ENCODE peak calls at places on chromosomes 16 and 17, in six cellular contexts. Q, E, C, N, J and S are unnamed samples. For H3K36me3 and H3K4me1, the result is how much of the 10 kb centered on the place peaks cover.

GRCh38 chr17:46964315-46965265 is 14.5 kb downstream of the RPRML start:
- DNase-seq in E (peak), C (no peak), Q (no peak), J (no peak), N (no peak), S (no peak)

GRCh38 chr17:7217113-7217987 is 2.3 kb downstream of the DLG4 start:
- DNase-seq in Q (peak), J (peak), C (peak), N (peak), E (peak), S (no peak)

GRCh38 chr16:23128056-23128455 is 21.2 kb downstream of the USP31 start:
- DNase-seq in C (no peak), N (no peak), E (no peak), Q (no peak), J (no peak), S (no peak)

GRCh38 chr16:3465911-3466584 is 22.6 kb downstream of the NAA60 start:
- DNase-seq in Q (no peak), N (no peak), C (no peak), E (no peak), J (no peak), S (no peak)

GRCh38 chr17:45127583-45128300 is 4.6 kb downstream of the PLCD3 start:
- DNase-seq in Q (peak), E (peak), C (no peak), N (peak), J (peak), S (no peak)

GRCh38 chr17:17344507-17345293 is 41.5 kb downstream of the NT5M start:
- DNase-seq in E (no peak), N (no peak), C (no peak), J (no peak), Q (peak), S (no peak)

GRCh38 chr17:29707212-29707571 is 84.5 kb upstream of the CORO6 start:
- DNase-seq in J (no peak), C (no peak), E (no peak), Q (no peak), N (no peak), S (no peak)

GRCh38 chr17:62963296-62963695 is 2.7 kb upstream of the TANC2 start:
- DNase-seq in Q (no peak), N (peak), E (no peak), C (no peak), J (no peak), S (no peak)

GRCh38 chr17:77724876-77725615 is 233.5 kb upstream of the TNRC6C start:
- DNase-seq in N (no peak), C (peak), J (no peak), Q (no peak), E (no peak), S (no peak)

GRCh38 chr17:28950752-28951427 is 428 bp downstream of the PHF12 start:
- DNase-seq in N (no peak), E (no peak), C (no peak), Q (no peak), J (no peak), S (no peak)

GRCh38 chr16:21233045-21233520 is 416 bp upstream of the ANKS4B start:
- DNase-seq in J (no peak), N (no peak), E (no peak), Q (no peak), C (no peak), S (no peak)

DNA sequence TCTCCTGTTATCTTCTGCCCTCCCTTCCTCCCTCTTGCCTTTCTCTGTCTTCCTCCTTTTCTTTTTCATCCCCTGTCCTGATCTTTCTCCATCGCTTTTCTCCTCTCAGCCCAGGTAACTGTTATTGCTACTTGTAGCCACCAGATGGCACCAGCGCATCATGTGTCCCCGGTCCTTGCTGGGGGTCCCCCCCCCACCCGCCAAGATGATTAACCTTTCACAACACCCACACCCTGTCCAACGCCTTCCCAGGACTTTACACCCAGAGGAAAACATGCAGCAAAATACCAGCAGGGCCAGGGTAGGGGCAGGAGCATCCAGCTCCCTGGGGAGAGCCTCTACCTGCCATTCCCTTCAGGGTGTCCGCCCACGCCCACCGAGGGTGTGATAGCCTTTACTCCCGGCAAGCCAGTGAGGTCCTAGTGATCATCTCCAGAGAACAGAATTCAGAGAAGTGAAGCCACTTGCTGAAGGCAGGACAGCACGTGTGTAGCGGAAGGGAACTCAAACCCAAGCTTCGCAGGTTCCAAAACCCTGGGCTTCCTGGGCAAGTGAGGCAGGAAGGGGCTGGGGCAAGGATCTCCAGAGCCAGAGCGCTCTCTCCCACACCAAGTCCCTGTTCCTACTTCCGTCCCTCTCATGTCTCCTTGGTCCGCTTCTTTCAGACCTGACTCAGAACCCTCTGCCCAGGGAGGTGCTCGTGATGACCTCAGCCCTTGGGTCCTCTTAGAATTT is 13.4 kb upstream of the TAC4 start:
- DNase-seq in C (peak), E (no peak), J (peak), N (no peak), Q (peak), S (peak)
- H3K4me3 ChIP-seq in C (no peak), E (no peak), J (no peak), N (no peak), Q (no peak), S (no peak)

DNA sequence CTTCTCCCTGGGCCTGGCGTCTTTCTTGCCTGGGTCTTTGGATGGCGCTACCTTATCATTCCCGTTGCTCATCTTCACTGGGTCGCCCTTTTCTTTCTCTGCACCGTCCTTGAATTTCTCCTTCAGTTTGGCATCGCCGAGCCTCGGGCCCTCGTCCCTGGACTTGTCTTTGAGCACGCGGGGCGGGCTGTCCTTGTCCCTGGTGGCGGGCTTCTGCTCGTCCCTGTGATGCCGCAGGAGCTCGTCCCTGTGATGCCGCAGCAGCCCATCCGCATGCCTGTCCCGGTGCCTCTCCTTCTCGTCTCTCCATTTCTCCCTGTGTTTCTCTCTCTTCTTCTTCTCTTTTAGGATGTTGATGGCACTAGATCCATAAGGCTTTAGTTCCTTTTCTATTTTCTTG is 64.3 kb downstream of the ZNF778 start:
- DNase-seq in C (no peak), E (no peak), N (no peak), Q (no peak), J (no peak), S (no peak)
- H3K36me3 ChIP-seq in C (half or more), E (under half), N (under half), Q (under half), J (under half), S (under half)

GRCh38 chr17:79794659-79795511 is 2.0 kb downstream of the CBX8 start:
- DNase-seq in Q (no peak), C (no peak), N (no peak), J (no peak), E (no peak), S (no peak)

GRCh38 chr17:79793924-79794304 is 3.0 kb downstream of the CBX8 start:
- DNase-seq in N (no peak), Q (peak), J (no peak), C (no peak), E (no peak), S (no peak)

GRCh38 chr17:79791354-79792123 is 5.3 kb downstream of the CBX8 start:
- DNase-seq in N (no peak), Q (no peak), J (no peak), C (no peak), E (no peak), S (no peak)

GRCh38 chr17:79792371-79792871 is 4.5 kb downstream of the CBX8 start:
- DNase-seq in C (no peak), N (no peak), Q (no peak), E (no peak), J (no peak), S (no peak)

GRCh38 chr17:79792984-79793923 is 3.6 kb downstream of the CBX8 start:
- DNase-seq in J (no peak), N (peak), C (no peak), E (no peak), Q (peak), S (no peak)
- H3K4me1 ChIP-seq in J (under half), N (under half), C (under half), E (half or more), Q (under half), S (under half)

DNA sequence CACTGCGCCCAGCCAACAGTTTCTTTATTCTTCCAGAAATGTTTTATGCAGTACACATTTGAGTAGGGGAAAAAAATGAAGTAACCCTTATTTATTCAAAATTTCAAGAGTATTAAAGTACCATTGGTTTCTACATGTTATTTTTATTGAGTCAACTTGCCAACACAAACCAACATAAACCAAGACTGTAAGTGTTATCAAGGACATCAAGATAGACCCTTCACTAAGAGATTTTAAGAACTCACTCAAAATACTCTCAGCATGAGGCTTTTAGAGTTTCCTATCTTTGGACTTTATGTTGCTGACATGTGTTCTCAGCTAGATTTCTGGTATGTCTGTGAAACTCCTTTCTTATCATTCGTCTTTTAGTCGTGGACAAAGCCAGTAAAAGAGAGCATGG is 212.6 kb upstream of the TBX2 start:
- DNase-seq in N (no peak), E (no peak), C (no peak), Q (no peak), J (no peak), S (no peak)
- H3K4me3 ChIP-seq in N (no peak), E (no peak), C (no peak), Q (no peak), J (no peak), S (no peak)

GRCh38 chr17:75680431-75680830 is 13.3 kb downstream of the SAP30BP start:
- DNase-seq in N (no peak), J (no peak), Q (no peak), E (no peak), C (no peak), S (no peak)
- H3K36me3 ChIP-seq in N (under half), J (under half), Q (under half), E (under half), C (under half), S (under half)

DNA sequence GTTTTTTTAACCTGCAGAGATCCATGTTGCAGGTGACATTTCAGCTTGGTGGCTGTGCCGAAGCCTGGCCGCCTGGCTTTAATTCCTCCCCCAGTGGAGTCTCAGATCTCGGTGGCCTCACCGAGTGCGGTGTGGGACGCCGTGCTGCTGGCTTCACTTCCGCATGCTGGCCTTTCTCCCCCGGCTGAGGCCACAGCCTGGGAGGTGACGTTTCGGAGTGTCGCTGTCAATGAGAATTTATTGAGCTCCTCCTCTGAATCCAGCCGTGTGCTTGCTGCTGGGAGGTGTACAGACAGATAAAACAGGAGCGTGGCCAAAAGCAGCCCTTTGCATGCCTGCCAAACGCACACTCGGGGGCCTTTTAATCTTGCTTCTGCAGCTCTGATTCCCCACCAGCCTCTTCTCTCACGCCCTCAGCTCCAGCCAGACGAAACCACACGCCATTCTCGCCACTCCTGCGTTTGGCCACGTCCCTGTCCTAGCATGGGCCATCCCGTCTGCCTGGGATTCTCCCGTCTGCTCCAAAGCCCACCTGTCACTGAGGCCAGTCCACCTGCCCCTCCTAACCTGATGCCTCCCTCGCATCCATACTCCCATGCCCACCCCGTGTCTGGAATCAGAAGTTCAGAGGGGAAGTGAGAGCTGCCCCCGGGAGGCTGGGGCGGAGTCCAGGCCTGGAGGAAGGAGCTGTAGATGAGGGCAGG is 3.6 kb downstream of the GSE1 start:
- DNase-seq in J (peak), N (no peak), Q (no peak), E (no peak), C (no peak), S (no peak)
- H3K4me1 ChIP-seq in J (half or more), N (under half), Q (under half), E (half or more), C (half or more), S (under half)